ENCODE peak calls at places on chromosomes 7 and 10, in nine cellular contexts. U, V, F, Y, T, C, A, H and Z are unnamed samples.

GRCh38 chr7:107914834-107915233 is 23.9 kb downstream of the DLD start:
- DNase-seq in U (peak; percentile 57), V (no peak), F (no peak), Y (no peak), T (no peak), C (no peak), A (no peak), H (no peak), Z (no peak)

GRCh38 chr10:13961096-13961495 is 369.6 kb downstream of the FRMD4A start:
- DNase-seq in U (no peak), V (peak; percentile 89), F (no peak), Y (peak; percentile 93), T (peak; percentile 93), C (no peak), A (no peak), H (no peak), Z (peak; percentile 99)

GRCh38 chr7:137343483-137343841 is at the start of gene PTN:
- DNase-seq in U (no peak), V (no peak), F (no peak), Y (peak; percentile 39), T (peak; percentile 43), C (peak; percentile 48), A (peak; percentile 72), H (peak; percentile 56), Z (peak; percentile 77)

GRCh38 chr10:86943316-86944030 is 13.9 kb downstream of the MMRN2 start:
- DNase-seq in U (no peak), V (no peak), F (no peak), Y (no peak), T (no peak), C (no peak), A (no peak), H (no peak), Z (no peak)

GRCh38 chr10:108861181-108861754 is 1062.0 kb downstream of the XPNPEP1 start:
- DNase-seq in U (no peak), V (no peak), F (no peak), Y (no peak), T (no peak), C (no peak), A (no peak), H (no peak), Z (no peak)

GRCh38 chr10:7243873-7244272 is 167.0 kb downstream of the SFMBT2 start:
- DNase-seq in U (peak; percentile 75), V (no peak), F (no peak), Y (no peak), T (no peak), C (no peak), A (no peak), H (no peak), Z (no peak)

GRCh38 chr10:47047577-47048532 is 136.6 kb downstream of the PTPN20 start:
- DNase-seq in U (peak; percentile 51), V (peak; percentile 64), F (peak; percentile 87), Y (peak; percentile 82), T (peak; percentile 59), C (peak; percentile 36), A (peak; percentile 85), H (peak; percentile 20), Z (peak; percentile 12)

GRCh38 chr10:34826221-34826620 is 11.1 kb upstream of the PARD3 start:
- DNase-seq in U (no peak), V (no peak), F (no peak), Y (no peak), T (no peak), C (no peak), A (no peak), H (no peak), Z (no peak)

GRCh38 chr7:21185866-21186265 is 242.0 kb upstream of the SP4 start:
- DNase-seq in U (no peak), V (no peak), F (no peak), Y (no peak), T (no peak), C (no peak), A (no peak), H (no peak), Z (no peak)

GRCh38 chr10:15334650-15335323 is 36.3 kb downstream of the FAM171A1 start:
- DNase-seq in U (no peak), V (no peak), F (no peak), Y (no peak), T (no peak), C (no peak), A (no peak), H (no peak), Z (no peak)

GRCh38 chr7:6271091-6271658 is 1.2 kb downstream of the CYTH3 start:
- DNase-seq in U (peak; percentile 40), V (peak; percentile 82), F (no peak), Y (peak; percentile 57), T (no peak), C (peak; percentile 72), A (peak; percentile 79), H (peak; percentile 59), Z (no peak)

GRCh38 chr7:139619367-139619657 is 95.8 kb downstream of the CLEC2L start:
- DNase-seq in U (no peak), V (peak; percentile 27), F (no peak), Y (peak; percentile 76), T (peak; percentile 30), C (no peak), A (no peak), H (no peak), Z (peak; percentile 67)

GRCh38 chr10:62779487-62780248 is 24.9 kb upstream of the ADO start:
- DNase-seq in U (no peak), V (no peak), F (peak; percentile 67), Y (peak; percentile 30), T (no peak), C (no peak), A (no peak), H (no peak), Z (peak; percentile 8)

GRCh38 chr7:86748843-86749720 is 105.4 kb downstream of the GRM3 start:
- DNase-seq in U (no peak), V (no peak), F (no peak), Y (no peak), T (no peak), C (no peak), A (no peak), H (no peak), Z (no peak)

GRCh38 chr7:134532155-134533089 is 5.1 kb downstream of the AKR1B10 start:
- DNase-seq in U (no peak), V (no peak), F (no peak), Y (no peak), T (no peak), C (no peak), A (no peak), H (no peak), Z (no peak)

GRCh38 chr7:37352974-37353948 is 95.4 kb downstream of the ELMO1 start:
- DNase-seq in U (no peak), V (no peak), F (peak; percentile 39), Y (no peak), T (no peak), C (no peak), A (no peak), H (no peak), Z (no peak)

GRCh38 chr10:48945441-48946143 is 6.0 kb upstream of the LRRC18 start:
- DNase-seq in U (peak; percentile 41), V (no peak), F (no peak), Y (no peak), T (no peak), C (no peak), A (no peak), H (no peak), Z (no peak)

GRCh38 chr7:3265388-3265787 is 35.7 kb upstream of the SDK1 start:
- DNase-seq in U (no peak), V (no peak), F (no peak), Y (no peak), T (no peak), C (no peak), A (no peak), H (no peak), Z (no peak)

GRCh38 chr10:75502389-75502788 is 71.0 kb downstream of the LRMDA start:
- DNase-seq in U (no peak), V (no peak), F (no peak), Y (no peak), T (no peak), C (no peak), A (no peak), H (no peak), Z (no peak)

GRCh38 chr7:157854066-157854891 is 517.5 kb downstream of the DNAJB6 start:
- DNase-seq in U (peak; percentile 98), V (no peak), F (no peak), Y (no peak), T (no peak), C (peak; percentile 31), A (no peak), H (no peak), Z (no peak)

GRCh38 chr7:289756-290553 is at the start of gene FOXL3:
- DNase-seq in U (no peak), V (no peak), F (no peak), Y (no peak), T (no peak), C (no peak), A (no peak), H (no peak), Z (no peak)

GRCh38 chr10:126201603-126202002 is 186.7 kb downstream of the ADAM12 start:
- DNase-seq in U (no peak), V (no peak), F (no peak), Y (no peak), T (no peak), C (no peak), A (no peak), H (no peak), Z (no peak)

GRCh38 chr7:15801041-15801440 is 114.6 kb upstream of the MEOX2 start:
- DNase-seq in U (no peak), V (peak; percentile 18), F (no peak), Y (no peak), T (no peak), C (no peak), A (no peak), H (no peak), Z (no peak)

GRCh38 chr10:93208717-93209464 is 135.2 kb downstream of the CYP26A1 start:
- DNase-seq in U (no peak), V (peak; percentile 39), F (no peak), Y (peak; percentile 4), T (no peak), C (no peak), A (no peak), H (no peak), Z (peak; percentile 36)

GRCh38 chr7:30074422-30075030 is 46.3 kb downstream of the PLEKHA8 start:
- DNase-seq in U (peak; percentile 22), V (peak; percentile 70), F (no peak), Y (peak; percentile 70), T (no peak), C (no peak), A (no peak), H (no peak), Z (peak; percentile 71)

GRCh38 chr10:18666810-18667209 is 7.6 kb downstream of the ARL5B start:
- DNase-seq in U (no peak), V (peak; percentile 57), F (no peak), Y (peak; percentile 68), T (no peak), C (no peak), A (no peak), H (no peak), Z (peak; percentile 84)

GRCh38 chr10:6583447-6583846 is 3.4 kb upstream of the PRKCQ start:
- DNase-seq in U (no peak), V (no peak), F (peak; percentile 56), Y (no peak), T (no peak), C (no peak), A (no peak), H (no peak), Z (no peak)

GRCh38 chr10:97149065-97149680 is 36.6 kb downstream of the SLIT1 start:
- DNase-seq in U (no peak), V (no peak), F (no peak), Y (no peak), T (no peak), C (no peak), A (no peak), H (no peak), Z (no peak)

GRCh38 chr7:127705461-127705959 is 53.5 kb downstream of the SND1 start:
- DNase-seq in U (no peak), V (no peak), F (no peak), Y (no peak), T (no peak), C (no peak), A (no peak), H (no peak), Z (peak; percentile 11)

GRCh38 chr7:43164757-43165156 is 52.3 kb downstream of the HECW1 start:
- DNase-seq in U (peak; percentile 91), V (peak; percentile 51), F (no peak), Y (peak; percentile 94), T (peak; percentile 87), C (peak; percentile 27), A (no peak), H (no peak), Z (peak; percentile 98)

GRCh38 chr10:13206546-13207443 is 27.4 kb downstream of the UCMA start:
- DNase-seq in U (peak; percentile 9), V (peak; percentile 34), F (no peak), Y (peak; percentile 79), T (peak; percentile 21), C (peak; percentile 14), A (no peak), H (no peak), Z (peak; percentile 24)